ENCODE peak calls at places on chromosome 21, in seven cellular contexts. F is IMR-90, Z is cardiac muscle cell, S is psoas muscle, A is breast epithelium, G is right cardiac atrium, R is WERI-Rb-1. V is an unnamed sample. For H3K9me3, the result is how much of the 10 kb centered on the place peaks cover.

GRCh38 chr21:40829791-40830190 is 17.2 kb downstream of the DSCAM start:
- DNase-seq in F (no peak), Z (no peak), S (no peak), A (no peak), G (no peak), R (no peak), V (no peak)

GRCh38 chr21:40404319-40404906 is 442.5 kb downstream of the DSCAM start:
- DNase-seq in F (no peak), Z (no peak), S (no peak), A (no peak), G (peak), R (no peak), V (no peak)

GRCh38 chr21:35408401-35408800 is 359.3 kb upstream of the RUNX1 start:
- DNase-seq in F (peak), Z (no peak), S (no peak), A (no peak), G (no peak), R (no peak), V (no peak)

GRCh38 chr21:37939251-37939650 is 23.0 kb upstream of the KCNJ6 start:
- DNase-seq in F (no peak), Z (no peak), S (no peak), A (no peak), G (no peak), R (no peak), V (no peak)

GRCh38 chr21:26513212-26513611 is 59.9 kb downstream of the CYYR1 start:
- DNase-seq in F (no peak), Z (no peak), S (no peak), A (no peak), G (peak), R (no peak), V (no peak)

GRCh38 chr21:46065215-46065992 is 32.5 kb upstream of the COL6A2 start:
- DNase-seq in F (peak), Z (no peak), S (peak), A (peak), G (peak), R (no peak), V (peak)

GRCh38 chr21:45989355-45990048 is 7.9 kb downstream of the COL6A1 start:
- DNase-seq in F (no peak), Z (no peak), S (peak), A (peak), G (peak), R (no peak), V (peak)

GRCh38 chr21:34126269-34126668 is 52.9 kb downstream of the MRPS6 start:
- DNase-seq in F (peak), Z (peak), S (no peak), A (no peak), G (no peak), R (no peak), V (no peak)

GRCh38 chr21:36504067-36505058 is 24.4 kb upstream of the CLDN14 start:
- DNase-seq in F (peak), Z (peak), S (no peak), A (no peak), G (no peak), R (peak), V (no peak)

GRCh38 chr21:45050786-45051489 is 23.4 kb upstream of the ADARB1 start:
- DNase-seq in F (peak), Z (no peak), S (no peak), A (no peak), G (no peak), R (no peak), V (no peak)

GRCh38 chr21:18902641-18903040 is 499.1 kb upstream of the TMPRSS15 start:
- DNase-seq in F (no peak), Z (no peak), S (no peak), A (no peak), G (no peak), R (no peak), V (no peak)

GRCh38 chr21:24093032-24093431 is 1514.2 kb downstream of the MRPL39 start:
- DNase-seq in F (no peak), Z (no peak), S (no peak), A (no peak), G (no peak), R (no peak), V (no peak)

GRCh38 chr21:26572668-26573381 is at the start of gene CYYR1:
- DNase-seq in F (no peak), Z (peak), S (peak), A (no peak), G (peak), R (no peak), V (peak)

GRCh38 chr21:45164124-45164511 is 89.7 kb downstream of the ADARB1 start:
- DNase-seq in F (peak), Z (no peak), S (peak), A (no peak), G (no peak), R (no peak), V (no peak)

GRCh38 chr21:37223804-37224345 is 43.3 kb downstream of the VPS26C start:
- DNase-seq in F (no peak), Z (no peak), S (no peak), A (no peak), G (no peak), R (no peak), V (no peak)

GRCh38 chr21:25569084-25569483 is 38.2 kb downstream of the MRPL39 start:
- DNase-seq in F (peak), Z (no peak), S (no peak), A (no peak), G (no peak), R (no peak), V (no peak)

GRCh38 chr21:41614456-41615010 is 106.6 kb upstream of the TMPRSS2 start:
- DNase-seq in F (no peak), Z (no peak), S (no peak), A (no peak), G (no peak), R (no peak), V (no peak)

GRCh38 chr21:27132270-27132669 is 165.4 kb upstream of the ADAMTS5 start:
- DNase-seq in F (peak), Z (peak), S (no peak), A (no peak), G (no peak), R (no peak), V (no peak)

GRCh38 chr21:28991861-28992525 is 684 bp downstream of the LTN1 start:
- DNase-seq in F (no peak), Z (peak), S (no peak), A (no peak), G (no peak), R (no peak), V (no peak)

GRCh38 chr21:45030637-45031218 is 43.7 kb upstream of the ADARB1 start:
- DNase-seq in F (no peak), Z (no peak), S (no peak), A (peak), G (peak), R (no peak), V (no peak)

GRCh38 chr21:30642564-30642963 is at the start of gene KRTAP20-3:
- DNase-seq in F (no peak), Z (no peak), S (no peak), A (no peak), G (no peak), R (no peak), V (no peak)
- H3K9me3 ChIP-seq in F (under half), Z (under half), S (under half), A (under half), G (under half), R (under half), V (under half)

GRCh38 chr21:31221051-31221450 is 123.0 kb downstream of the TIAM1 start:
- DNase-seq in F (no peak), Z (no peak), S (no peak), A (no peak), G (no peak), R (no peak), V (no peak)
- H3K4me3 ChIP-seq in F (no peak), Z (no peak), S (no peak), A (no peak), G (no peak), R (no peak), V (no peak)

DNA sequence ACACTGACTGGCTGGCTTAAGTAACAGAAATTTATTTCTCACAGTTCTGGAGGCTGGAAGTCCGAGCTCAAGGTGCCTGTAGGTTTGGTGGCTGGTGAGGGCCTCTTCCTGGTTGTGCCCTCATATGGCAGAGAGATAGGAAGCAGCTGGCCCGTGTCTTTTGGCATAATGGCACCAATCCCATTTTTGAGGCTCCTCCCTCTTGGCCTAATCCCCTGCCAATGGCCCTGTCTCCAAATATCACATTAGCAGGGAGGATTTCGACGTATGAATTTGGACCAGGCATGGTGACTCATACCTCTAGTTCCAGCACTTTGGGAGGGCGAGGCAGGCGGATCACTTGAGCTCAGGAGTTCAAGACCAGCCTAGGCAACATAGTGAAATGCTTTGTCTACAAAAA is 37.4 kb downstream of the AGPAT3 start:
- DNase-seq in F (peak), Z (no peak), S (no peak), A (peak), G (peak), R (no peak), V (peak)
- H3K27ac ChIP-seq in F (no peak), Z (no peak), S (peak), A (no peak), G (peak), R (no peak), V (peak)

GRCh38 chr21:14321042-14321441 is 61.9 kb downstream of the HSPA13 start:
- DNase-seq in F (peak), Z (no peak), S (no peak), A (no peak), G (no peak), R (no peak), V (no peak)
- H3K9me3 ChIP-seq in F (under half), Z (under half), S (under half), A (under half), G (under half), R (under half), V (under half)

GRCh38 chr21:39344848-39345247 is 4.0 kb downstream of the HMGN1 start:
- DNase-seq in F (no peak), Z (no peak), S (no peak), A (no peak), G (no peak), R (no peak), V (no peak)
- H3K4me3 ChIP-seq in F (no peak), Z (no peak), S (no peak), A (no peak), G (no peak), R (no peak), V (no peak)

GRCh38 chr21:42669069-42669468 is 15.6 kb downstream of the PDE9A start:
- DNase-seq in F (no peak), Z (no peak), S (no peak), A (no peak), G (peak), R (no peak), V (no peak)

GRCh38 chr21:42668193-42668592 is 14.8 kb downstream of the PDE9A start:
- DNase-seq in F (no peak), Z (no peak), S (no peak), A (no peak), G (no peak), R (no peak), V (no peak)

GRCh38 chr21:42666918-42667317 is 13.5 kb downstream of the PDE9A start:
- DNase-seq in F (no peak), Z (no peak), S (no peak), A (no peak), G (no peak), R (no peak), V (no peak)

GRCh38 chr21:42670058-42670830 is 16.8 kb downstream of the PDE9A start:
- DNase-seq in F (no peak), Z (no peak), S (no peak), A (no peak), G (no peak), R (no peak), V (no peak)

DNA sequence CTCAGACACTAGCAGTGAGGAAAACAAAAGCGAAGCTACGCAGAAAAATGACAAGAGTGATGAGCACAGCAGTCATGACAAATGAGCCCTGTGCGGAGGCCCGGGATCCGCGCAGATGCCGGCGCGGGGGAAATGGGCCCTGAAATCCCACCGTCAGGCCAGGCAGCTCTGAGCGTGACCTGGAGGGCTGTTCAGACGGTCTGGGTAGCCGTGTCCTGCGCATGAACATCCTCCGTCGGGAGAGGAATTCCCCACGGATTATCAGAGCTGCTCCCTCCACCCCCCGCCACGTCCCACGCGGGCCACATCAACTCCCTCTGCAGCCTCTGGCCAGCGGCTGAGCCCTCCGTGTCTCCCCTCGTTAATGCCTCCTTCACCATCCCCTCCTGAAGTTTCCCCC is 15.2 kb downstream of the PDE9A start:
- DNase-seq in F (no peak), Z (no peak), S (no peak), A (no peak), G (no peak), R (no peak), V (no peak)
- H3K27ac ChIP-seq in F (no peak), Z (no peak), S (no peak), A (peak), G (no peak), R (no peak), V (no peak)

GRCh38 chr21:9735421-9735961 is 785.9 kb upstream of the TPTE start:
- DNase-seq in F (no peak), Z (no peak), S (no peak), A (no peak), G (no peak), R (no peak), V (no peak)
- H3K9me3 ChIP-seq in F (under half), Z (under half), S (under half), A (under half), G (under half), R (under half), V (under half)